ENCODE peak calls at places on chromosomes 12 and 14, in ten cellular contexts. F is body of pancreas, D is breast epithelium, U is stomach, Z is PC-9, L is fibroblast of lung, T is pancreas, M is heart left ventricle, C is endodermal cell, P is BE2C. S is an unnamed sample.

GRCh38 chr14:74929242-74929641 is 6.2 kb upstream of the RPS6KL1 start:
- DNase-seq in F (no peak), D (no peak), U (no peak), Z (no peak), L (no peak), T (no peak), M (no peak), C (no peak), P (no peak), S (no peak)

GRCh38 chr14:35390577-35391387 is 13.8 kb downstream of the NFKBIA start:
- DNase-seq in F (no peak), D (no peak), U (no peak), Z (peak; percentile 63), L (no peak), T (no peak), M (no peak), C (peak; percentile 55), P (peak; percentile 36), S (no peak)

GRCh38 chr12:105455250-105455649 is 124.8 kb downstream of the C12orf75 start:
- DNase-seq in F (no peak), D (no peak), U (no peak), Z (peak; percentile 38), L (no peak), T (no peak), M (no peak), C (no peak), P (no peak), S (no peak)

GRCh38 chr12:49909826-49910225 is 6.1 kb upstream of the FAIM2 start:
- DNase-seq in F (no peak), D (no peak), U (peak; percentile 77), Z (peak; percentile 87), L (peak; percentile 55), T (no peak), M (no peak), C (peak; percentile 94), P (peak; percentile 40), S (peak; percentile 39)

GRCh38 chr12:21248679-21249078 is 86.0 kb downstream of the SLCO1A2 start:
- DNase-seq in F (no peak), D (no peak), U (no peak), Z (no peak), L (peak; percentile 14), T (no peak), M (no peak), C (no peak), P (no peak), S (peak; percentile 3)

GRCh38 chr12:128109236-128109635 is 157.7 kb upstream of the TMEM132C start:
- DNase-seq in F (no peak), D (no peak), U (no peak), Z (no peak), L (no peak), T (no peak), M (no peak), C (peak; percentile 31), P (no peak), S (no peak)

GRCh38 chr12:75666980-75667359 is 155.6 kb upstream of the KRR1 start:
- DNase-seq in F (no peak), D (no peak), U (no peak), Z (no peak), L (peak; percentile 67), T (no peak), M (no peak), C (no peak), P (no peak), S (peak; percentile 67)

GRCh38 chr12:106594447-106594846 is 11.6 kb downstream of the RFX4 start:
- DNase-seq in F (no peak), D (no peak), U (no peak), Z (no peak), L (no peak), T (no peak), M (no peak), C (no peak), P (no peak), S (no peak)

GRCh38 chr12:53391667-53392244 is 11.8 kb downstream of the SP1 start:
- DNase-seq in F (no peak), D (no peak), U (no peak), Z (no peak), L (no peak), T (no peak), M (no peak), C (no peak), P (no peak), S (no peak)

GRCh38 chr12:79601908-79602307 is 88.9 kb downstream of the PAWR start:
- DNase-seq in F (no peak), D (no peak), U (no peak), Z (no peak), L (no peak), T (no peak), M (no peak), C (no peak), P (no peak), S (no peak)

GRCh38 chr14:47490353-47490752 is 185.1 kb downstream of the MDGA2 start:
- DNase-seq in F (no peak), D (no peak), U (no peak), Z (no peak), L (no peak), T (no peak), M (no peak), C (no peak), P (no peak), S (no peak)

GRCh38 chr14:47485421-47485820 is 190.0 kb downstream of the MDGA2 start:
- DNase-seq in F (no peak), D (no peak), U (no peak), Z (no peak), L (no peak), T (no peak), M (no peak), C (peak; percentile 49), P (no peak), S (no peak)

GRCh38 chr14:47490766-47491165 is 184.6 kb downstream of the MDGA2 start:
- DNase-seq in F (no peak), D (no peak), U (no peak), Z (no peak), L (no peak), T (no peak), M (no peak), C (no peak), P (no peak), S (no peak)
- TF ChIP-seq CTCF in F (no peak), D (no peak), U (no peak), Z (no peak), L (no peak), T (no peak), M (no peak), C (no peak), P (no peak), S (no peak)

GRCh38 chr12:8038659-8039114 is 6.2 kb downstream of the FOXJ2 start:
- DNase-seq in F (peak; percentile 89), D (peak; percentile 50), U (peak; percentile 84), Z (peak; percentile 70), L (peak; percentile 51), T (peak; percentile 84), M (peak; percentile 60), C (peak; percentile 93), P (peak; percentile 69), S (peak; percentile 61)

GRCh38 chr12:8036366-8036765 is 3.9 kb downstream of the FOXJ2 start:
- DNase-seq in F (peak; percentile 42), D (no peak), U (peak; percentile 79), Z (no peak), L (no peak), T (no peak), M (no peak), C (no peak), P (no peak), S (no peak)

GRCh38 chr12:8037947-8038346 is 5.4 kb downstream of the FOXJ2 start:
- DNase-seq in F (peak; percentile 19), D (no peak), U (no peak), Z (no peak), L (no peak), T (no peak), M (no peak), C (peak; percentile 67), P (no peak), S (no peak)

GRCh38 chr12:8035440-8036010 is 3.0 kb downstream of the FOXJ2 start:
- DNase-seq in F (peak; percentile 35), D (no peak), U (no peak), Z (no peak), L (no peak), T (no peak), M (no peak), C (peak; percentile 55), P (no peak), S (no peak)

GRCh38 chr12:8037046-8037663 is 4.6 kb downstream of the FOXJ2 start:
- DNase-seq in F (no peak), D (no peak), U (no peak), Z (no peak), L (no peak), T (no peak), M (no peak), C (no peak), P (no peak), S (no peak)
- H3K4me3 ChIP-seq in F (no peak overlapping the region), D (no peak overlapping the region), U (no peak overlapping the region), Z (no peak overlapping the region), L (no peak overlapping the region), T (no peak overlapping the region), M (no peak overlapping the region), C (peak overlapping the region; percentile 91), P (no peak overlapping the region), S (no peak overlapping the region)

GRCh38 chr14:85978851-85979250 is 448.9 kb downstream of the FLRT2 start:
- DNase-seq in F (no peak), D (no peak), U (no peak), Z (no peak), L (no peak), T (no peak), M (no peak), C (no peak), P (no peak), S (no peak)
- TF ChIP-seq CTCF in F (no peak), D (no peak), U (no peak), Z (no peak), L (peak; percentile 7), T (no peak), M (no peak), C (peak; percentile 14), P (no peak), S (no peak)

GRCh38 chr12:46299846-46300245 is 31.0 kb upstream of the SLC38A1 start:
- DNase-seq in F (no peak), D (no peak), U (no peak), Z (no peak), L (no peak), T (no peak), M (no peak), C (no peak), P (no peak), S (no peak)

GRCh38 chr12:46300906-46301305 is 32.1 kb upstream of the SLC38A1 start:
- DNase-seq in F (no peak), D (no peak), U (no peak), Z (no peak), L (peak; percentile 13), T (peak; percentile 16), M (peak; percentile 38), C (no peak), P (no peak), S (peak; percentile 53)

GRCh38 chr12:46292754-46293402 is 24.0 kb upstream of the SLC38A1 start:
- DNase-seq in F (no peak), D (no peak), U (no peak), Z (no peak), L (no peak), T (no peak), M (no peak), C (no peak), P (no peak), S (peak; percentile 46)

GRCh38 chr12:46296822-46297221 is 28.0 kb upstream of the SLC38A1 start:
- DNase-seq in F (no peak), D (no peak), U (no peak), Z (no peak), L (no peak), T (no peak), M (no peak), C (no peak), P (no peak), S (no peak)
- H3K4me3 ChIP-seq in F (no peak overlapping the region), D (no peak overlapping the region), U (no peak overlapping the region), Z (no peak overlapping the region), L (no peak overlapping the region), T (no peak overlapping the region), M (no peak overlapping the region), C (no peak overlapping the region), P (no peak overlapping the region), S (no peak overlapping the region)